ENCODE peak calls at places on chromosomes 6 and 20, in five cellular contexts. N is GM23338; Q is caudate nucleus; A is IMR-90; J is CD8-positive, alpha-beta T cell. H is an unnamed sample.

GRCh38 chr6:127539292-127539691 is 20.2 kb upstream of the MTCL3 start:
- DNase-seq in A (peak; percentile 47), Q (no peak), N (no peak), J (no peak), H (no peak)

GRCh38 chr6:149459761-149460160 is 25.1 kb downstream of the ZC3H12D start:
- DNase-seq in A (peak; percentile 73), N (no peak), Q (no peak), J (no peak), H (no peak)

GRCh38 chr20:52313335-52313963 is 121.9 kb upstream of the ZFP64 start:
- DNase-seq in A (peak; percentile 35), J (no peak), Q (no peak), N (peak; percentile 79), H (no peak)

GRCh38 chr20:19605759-19606158 is 152.3 kb upstream of the RIN2 start:
- DNase-seq in J (no peak), N (no peak), Q (no peak), A (no peak), H (no peak)

GRCh38 chr20:46004813-46005505 is 3.7 kb upstream of the MMP9 start:
- DNase-seq in J (no peak), A (no peak), Q (no peak), N (peak; percentile 89), H (no peak)

GRCh38 chr6:142886431-142887170 is 58.4 kb downstream of the HIVEP2 start:
- DNase-seq in N (peak; percentile 11), A (peak; percentile 69), Q (no peak), J (no peak), H (no peak)

GRCh38 chr20:3932277-3933073 is 43.3 kb downstream of the PANK2 start:
- DNase-seq in N (no peak), J (no peak), Q (no peak), A (peak; percentile 29), H (no peak)

GRCh38 chr6:51753635-51754034 is 333.8 kb downstream of the PKHD1 start:
- DNase-seq in Q (no peak), N (peak; percentile 73), J (no peak), A (no peak), H (no peak)

GRCh38 chr20:5078399-5078958 is 41.3 kb downstream of the PCNA start:
- DNase-seq in A (peak; percentile 66), Q (no peak), N (no peak), J (peak; percentile 69), H (peak; percentile 64)

GRCh38 chr6:112249489-112249888 is 4.9 kb downstream of the LAMA4 start:
- DNase-seq in Q (no peak), J (no peak), A (peak; percentile 59), N (no peak), H (no peak)

GRCh38 chr20:61724376-61724775 is 341.3 kb downstream of the TAF4 start:
- DNase-seq in J (no peak), Q (no peak), N (peak; percentile 64), A (no peak), H (no peak)

GRCh38 chr6:16146028-16146427 is 17.1 kb downstream of the MYLIP start:
- DNase-seq in Q (no peak), A (no peak), N (no peak), J (no peak), H (no peak)

GRCh38 chr6:131116755-131117360 is 18.4 kb upstream of the AKAP7 start:
- DNase-seq in J (no peak), A (peak; percentile 64), Q (no peak), N (peak; percentile 78), H (no peak)

GRCh38 chr20:19858972-19859371 is 100.9 kb downstream of the RIN2 start:
- DNase-seq in N (no peak), Q (no peak), A (peak; percentile 33), J (no peak), H (no peak)

GRCh38 chr6:151822252-151823111 is 15.0 kb downstream of the ESR1 start:
- DNase-seq in N (no peak), Q (no peak), A (no peak), J (no peak), H (no peak)

GRCh38 chr6:119241124-119241491 is 108.5 kb downstream of the MAN1A1 start:
- DNase-seq in A (peak; percentile 59), Q (no peak), N (no peak), J (no peak), H (no peak)

GRCh38 chr6:99119109-99120031 is 171.6 kb upstream of the FBXL4 start:
- DNase-seq in A (peak; percentile 39), J (no peak), N (peak; percentile 81), Q (peak; percentile 49), H (no peak)

GRCh38 chr6:10219510-10219909 is 195.4 kb downstream of the TFAP2A start:
- DNase-seq in A (no peak), J (no peak), N (no peak), Q (no peak), H (no peak)

GRCh38 chr6:24274441-24275083 is 83.3 kb downstream of the DCDC2 start:
- DNase-seq in N (peak; percentile 47), J (no peak), A (peak; percentile 23), Q (no peak), H (no peak)

GRCh38 chr6:38220069-38220723 is 400.7 kb downstream of the ZFAND3 start:
- DNase-seq in J (no peak), Q (peak; percentile 55), N (no peak), A (no peak), H (no peak)

GRCh38 chr20:40802886-40803285 is 113.8 kb upstream of the MAFB start:
- DNase-seq in N (no peak), J (no peak), Q (no peak), A (no peak), H (no peak)

GRCh38 chr6:143337201-143337949 is 113.1 kb downstream of the ADAT2 start:
- DNase-seq in A (peak; percentile 8), N (peak; percentile 93), J (peak; percentile 20), Q (no peak), H (peak; percentile 37)

GRCh38 chr20:58109126-58109880 is 119.2 kb downstream of the ANKRD60 start:
- DNase-seq in J (no peak), N (no peak), Q (no peak), A (peak; percentile 49), H (no peak)

GRCh38 chr20:58113706-58114105 is 114.7 kb downstream of the ANKRD60 start:
- DNase-seq in N (no peak), J (no peak), Q (no peak), A (no peak), H (no peak)

GRCh38 chr20:58111340-58112016 is 117.0 kb downstream of the ANKRD60 start:
- DNase-seq in N (no peak), J (no peak), Q (no peak), A (no peak), H (no peak)

GRCh38 chr20:58109918-58110635 is 118.4 kb downstream of the ANKRD60 start:
- DNase-seq in J (no peak), A (no peak), Q (no peak), N (no peak), H (no peak)

GRCh38 chr20:58112017-58112781 is 116.3 kb downstream of the ANKRD60 start:
- DNase-seq in J (no peak), N (no peak), A (peak; percentile 36), Q (no peak), H (no peak)
- H3K27ac ChIP-seq in J (no peak overlapping the region), N (no peak overlapping the region), A (peak overlapping the region; percentile 6), Q (no peak overlapping the region), H (no peak overlapping the region)

GRCh38 chr20:34479627-34480026 is 36.6 kb upstream of the DYNLRB1 start:
- DNase-seq in N (no peak), A (no peak), Q (no peak), J (no peak), H (no peak)
- H3K27ac ChIP-seq in N (no peak overlapping the region), A (no peak overlapping the region), Q (no peak overlapping the region), J (no peak overlapping the region), H (no peak overlapping the region)

DNA sequence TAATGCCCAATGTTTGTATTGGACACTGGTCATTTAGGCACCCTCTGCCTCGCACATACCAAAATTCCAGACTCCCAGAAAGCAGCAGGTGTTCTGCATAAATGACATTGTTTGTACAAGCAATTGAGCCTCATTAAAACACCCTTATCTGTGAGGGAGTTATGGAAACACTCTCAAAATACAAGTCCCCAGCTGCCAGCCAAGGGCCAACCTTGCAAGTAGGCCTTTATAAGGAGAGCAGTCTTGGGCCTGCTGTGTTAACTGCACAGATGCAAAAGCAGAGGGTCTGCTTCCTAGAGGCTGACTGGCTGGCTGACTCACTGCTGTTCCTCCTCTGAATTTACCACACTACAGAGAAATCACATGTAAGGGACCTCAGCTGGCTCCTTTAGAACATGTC is 150.4 kb upstream of the HMGN3 start:
- DNase-seq in Q (no peak), A (no peak), J (no peak), N (no peak), H (no peak)
- H3K27ac ChIP-seq in Q (no peak overlapping the region), A (no peak overlapping the region), J (no peak overlapping the region), N (no peak overlapping the region), H (no peak overlapping the region)

GRCh38 chr6:78781001-78781400 is 86.3 kb upstream of the IRAK1BP1 start:
- DNase-seq in Q (no peak), J (no peak), A (no peak), N (no peak), H (no peak)
- H3K27ac ChIP-seq in Q (no peak overlapping the region), J (no peak overlapping the region), A (no peak overlapping the region), N (no peak overlapping the region), H (no peak overlapping the region)

DNA sequence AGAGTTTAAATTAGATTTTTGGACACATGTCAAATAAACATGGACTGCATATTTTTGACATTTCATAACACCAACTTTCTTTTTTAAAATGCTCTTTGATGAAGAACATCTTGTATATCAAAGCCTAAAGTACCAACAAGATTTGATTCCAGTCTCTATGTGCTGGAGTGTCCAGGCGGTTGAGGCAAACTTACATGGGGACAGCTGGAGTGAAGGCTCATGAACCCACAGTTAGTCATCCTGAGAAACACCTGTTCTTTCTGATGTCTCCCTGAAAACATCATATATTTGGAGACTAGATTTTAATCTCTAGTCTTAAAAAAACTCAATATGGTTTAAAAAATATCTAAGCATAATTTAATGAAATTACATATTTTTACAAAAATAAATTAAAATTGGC is 268.7 kb upstream of the AGPAT4 start:
- DNase-seq in N (no peak), A (no peak), Q (no peak), J (no peak), H (no peak)
- H3K27ac ChIP-seq in N (no peak overlapping the region), A (no peak overlapping the region), Q (no peak overlapping the region), J (no peak overlapping the region), H (no peak overlapping the region)

GRCh38 chr6:21001736-21002135 is 467.5 kb downstream of the CDKAL1 start:
- DNase-seq in Q (no peak), J (no peak), A (peak; percentile 12), N (no peak), H (no peak)

GRCh38 chr6:21000391-21000801 is 466.1 kb downstream of the CDKAL1 start:
- DNase-seq in A (no peak), J (no peak), N (no peak), Q (no peak), H (no peak)

GRCh38 chr6:20998748-20999448 is 464.6 kb downstream of the CDKAL1 start:
- DNase-seq in N (peak; percentile 5), Q (no peak), J (no peak), A (no peak), H (no peak)

GRCh38 chr6:21005816-21006553 is 471.7 kb downstream of the CDKAL1 start:
- DNase-seq in J (no peak), N (no peak), A (peak; percentile 94), Q (no peak), H (no peak)

GRCh38 chr6:21003780-21004541 is 469.7 kb downstream of the CDKAL1 start:
- DNase-seq in N (peak; percentile 9), J (no peak), Q (no peak), A (peak; percentile 89), H (no peak)
- H3K27ac ChIP-seq in N (peak overlapping the region; percentile 18), J (no peak overlapping the region), Q (no peak overlapping the region), A (peak overlapping the region; percentile 13), H (no peak overlapping the region)

H was measured in CD4-positive, alpha-beta T cell.